ENCODE peak calls at places on chromosome 2, in eight cellular contexts. Q, Z, R, H, Y, T, P and L are unnamed samples.

GRCh38 chr2:13135856-13136255 is 419.1 kb downstream of the TRIB2 start:
- DNase-seq in H (no peak), R (no peak), Z (no peak), P (no peak), Y (no peak), Q (no peak), T (no peak), L (no peak)

GRCh38 chr2:232779935-232780334 is 3.6 kb upstream of the KCNJ13 start:
- DNase-seq in Y (no peak), T (no peak), Z (no peak), H (no peak), P (peak; percentile 38), Q (no peak), R (no peak), L (no peak)

GRCh38 chr2:86832334-86833096 is 29.2 kb downstream of the CD8B start:
- DNase-seq in Q (no peak), Z (no peak), T (no peak), H (no peak), P (no peak), R (no peak), Y (no peak), L (no peak)

GRCh38 chr2:196372811-196373664 is 201.7 kb upstream of the STK17B start:
- DNase-seq in P (no peak), H (no peak), Q (no peak), Y (no peak), T (no peak), Z (no peak), R (no peak), L (peak; percentile 39)

GRCh38 chr2:153477096-153477555 is 1.4 kb downstream of the RPRM start:
- DNase-seq in Z (no peak), P (no peak), R (peak; percentile 12), T (peak; percentile 25), Q (peak; percentile 67), H (no peak), Y (no peak), L (no peak)

GRCh38 chr2:239195318-239195871 is 205.4 kb downstream of the HDAC4 start:
- DNase-seq in Q (no peak), Z (no peak), R (no peak), T (no peak), Y (no peak), H (no peak), P (no peak), L (no peak)

GRCh38 chr2:69583434-69583833 is 60.1 kb downstream of the AAK1 start:
- DNase-seq in R (no peak), H (no peak), Y (no peak), Z (no peak), Q (no peak), T (no peak), P (no peak), L (no peak)

GRCh38 chr2:120419955-120420354 is 74.0 kb downstream of the INHBB start:
- DNase-seq in Z (no peak), Q (no peak), P (no peak), R (no peak), T (no peak), H (no peak), Y (no peak), L (no peak)

GRCh38 chr2:22800422-22800821 is 584.6 kb upstream of the KLHL29 start:
- DNase-seq in Z (no peak), Q (peak; percentile 49), T (no peak), H (no peak), P (no peak), R (no peak), Y (no peak), L (no peak)

GRCh38 chr2:148614024-148614331 is 30.6 kb upstream of the EPC2 start:
- DNase-seq in Y (peak; percentile 21), Q (peak; percentile 62), P (no peak), T (no peak), R (no peak), Z (no peak), H (no peak), L (no peak)

GRCh38 chr2:8447610-8448221 is 234.1 kb upstream of the ID2 start:
- DNase-seq in Q (no peak), Z (no peak), H (no peak), R (peak; percentile 90), T (no peak), P (no peak), Y (peak; percentile 10), L (peak; percentile 43)

GRCh38 chr2:229675569-229675968 is 38.8 kb downstream of the DNER start:
- DNase-seq in Y (no peak), H (no peak), T (no peak), P (no peak), Z (no peak), R (no peak), Q (no peak), L (no peak)

GRCh38 chr2:162318280-162319222 is at the start of gene IFIH1:
- DNase-seq in Z (peak; percentile 91), H (peak; percentile 52), Q (peak; percentile 73), T (peak; percentile 84), R (peak; percentile 94), Y (peak; percentile 92), P (peak; percentile 92), L (peak; percentile 95)

GRCh38 chr2:119025762-119026351 is 83.9 kb downstream of the MARCO start:
- DNase-seq in Z (no peak), H (no peak), Y (no peak), T (no peak), P (no peak), R (no peak), Q (no peak), L (no peak)

GRCh38 chr2:172667926-172668325 is 67.7 kb upstream of the RAPGEF4 start:
- DNase-seq in Z (no peak), T (no peak), P (no peak), H (no peak), Q (no peak), Y (no peak), R (peak; percentile 74), L (peak; percentile 43)

GRCh38 chr2:192161670-192162290 is 33.0 kb downstream of the TMEFF2 start:
- DNase-seq in Y (no peak), H (no peak), T (no peak), Q (no peak), Z (no peak), R (no peak), P (no peak), L (no peak)

GRCh38 chr2:26654061-26654340 is 12.8 kb upstream of the CIB4 start:
- DNase-seq in R (no peak), H (no peak), P (no peak), Z (no peak), T (no peak), Y (no peak), Q (no peak), L (no peak)
- H3K9me3 ChIP-seq in R (no peaks in the 10 kb centered on the region), H (no peaks in the 10 kb centered on the region), P (no peaks in the 10 kb centered on the region), Z (peaks cover 1% of the 10 kb centered on the region), T (no peaks in the 10 kb centered on the region), Y (no peaks in the 10 kb centered on the region), Q (no peaks in the 10 kb centered on the region), L (peaks cover 1% of the 10 kb centered on the region)

GRCh38 chr2:45154144-45154543 is 144.9 kb upstream of the SIX2 start:
- DNase-seq in H (no peak), Q (no peak), T (no peak), Y (no peak), R (no peak), P (no peak), Z (no peak), L (no peak)

GRCh38 chr2:45152691-45153090 is 143.4 kb upstream of the SIX2 start:
- DNase-seq in R (no peak), Y (no peak), T (no peak), Z (no peak), H (no peak), P (no peak), Q (no peak), L (no peak)

GRCh38 chr2:45156605-45157004 is 147.4 kb upstream of the SIX2 start:
- DNase-seq in P (no peak), Y (no peak), Q (no peak), Z (no peak), T (no peak), R (no peak), H (no peak), L (peak; percentile 35)

GRCh38 chr2:45154606-45155155 is 145.4 kb upstream of the SIX2 start:
- DNase-seq in R (no peak), H (no peak), Z (no peak), T (no peak), P (no peak), Y (no peak), Q (no peak), L (no peak)

GRCh38 chr2:45153126-45153525 is 143.9 kb upstream of the SIX2 start:
- DNase-seq in Y (no peak), T (no peak), R (no peak), Q (no peak), H (no peak), P (no peak), Z (no peak), L (no peak)
- H3K27me3 ChIP-seq in Y (no peaks in the 10 kb centered on the region), T (no peaks in the 10 kb centered on the region), R (peaks cover 10% of the 10 kb centered on the region), Q (no peaks in the 10 kb centered on the region), H (no peaks in the 10 kb centered on the region), P (no peaks in the 10 kb centered on the region), Z (no peaks in the 10 kb centered on the region), L (no peaks in the 10 kb centered on the region)

DNA sequence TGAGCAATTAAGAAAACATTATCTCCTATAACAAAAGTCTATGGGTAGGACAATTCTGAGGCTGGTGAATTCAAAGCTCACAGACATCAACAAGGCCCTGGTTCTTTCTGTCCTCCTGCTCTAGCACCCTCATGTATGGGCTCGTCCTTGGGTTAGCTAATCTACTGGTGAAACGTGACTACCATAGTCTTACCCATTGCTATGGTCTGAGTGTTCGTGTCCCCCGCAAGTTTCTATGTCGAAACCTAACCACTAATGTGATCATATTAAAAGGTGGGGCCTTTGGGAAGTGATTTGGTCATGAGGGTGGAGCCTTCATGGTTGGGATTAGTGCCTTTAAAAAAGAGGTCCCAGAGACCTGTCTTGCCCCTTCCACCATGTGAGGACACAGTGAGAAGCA is 564.7 kb downstream of the TNS1 start:
- DNase-seq in Y (peak; percentile 81), T (no peak), Q (no peak), Z (no peak), R (no peak), P (no peak), H (no peak), L (no peak)
- H3K4me1 ChIP-seq in Y (peaks cover 14% of the 10 kb centered on the region), T (peaks cover 10% of the 10 kb centered on the region), Q (peaks cover 3% of the 10 kb centered on the region), Z (peaks cover 4% of the 10 kb centered on the region), R (peaks cover 12% of the 10 kb centered on the region), P (no peaks in the 10 kb centered on the region), H (peaks cover 14% of the 10 kb centered on the region), L (peaks cover 58% of the 10 kb centered on the region)

GRCh38 chr2:116687381-116687780 is 1127.1 kb upstream of the DDX18 start:
- DNase-seq in Z (no peak), Y (no peak), H (no peak), Q (no peak), R (no peak), P (no peak), T (no peak), L (no peak)

GRCh38 chr2:116696223-116696622 is 1118.3 kb upstream of the DDX18 start:
- DNase-seq in R (no peak), Z (no peak), Y (no peak), P (no peak), H (no peak), Q (no peak), T (no peak), L (no peak)

GRCh38 chr2:116696903-116697302 is 1117.6 kb upstream of the DDX18 start:
- DNase-seq in Z (no peak), R (no peak), P (no peak), H (no peak), Q (no peak), Y (no peak), T (no peak), L (no peak)

GRCh38 chr2:116692988-116693387 is 1121.5 kb upstream of the DDX18 start:
- DNase-seq in Z (no peak), R (no peak), Q (no peak), T (no peak), Y (no peak), P (no peak), H (no peak), L (no peak)
- H3K9me3 ChIP-seq in Z (no peaks in the 10 kb centered on the region), R (no peaks in the 10 kb centered on the region), Q (no peaks in the 10 kb centered on the region), T (no peaks in the 10 kb centered on the region), Y (peaks cover 2% of the 10 kb centered on the region), P (no peaks in the 10 kb centered on the region), H (no peaks in the 10 kb centered on the region), L (peaks cover 5% of the 10 kb centered on the region)